ENCODE peak calls at places on chromosomes 7 and 10, in nine cellular contexts. R is hepatocyte, E is PC-3, X is SK-N-SH, H is GM23338, U is GM23248, N is neural progenitor cell, K is HCT116, O is MM.1S. I is an unnamed sample.

GRCh38 chr7:42964849-42965805 is 33.0 kb downstream of the MRPL32 start:
- DNase-seq in O (no peak), K (no peak), H (peak; percentile 5), X (no peak), U (peak; percentile 66), R (no peak), E (no peak), N (no peak), I (no peak)

GRCh38 chr10:98534046-98534445 is 87.3 kb upstream of the HPS1 start:
- DNase-seq in R (no peak), U (peak; percentile 60), X (no peak), H (no peak), K (no peak), N (no peak), E (peak; percentile 19), O (no peak), I (no peak)

GRCh38 chr10:33494694-33495093 is 160.2 kb upstream of the NRP1 start:
- DNase-seq in U (no peak), R (no peak), K (no peak), H (no peak), X (no peak), N (no peak), O (no peak), E (no peak), I (no peak)

GRCh38 chr10:77251297-77252013 is 386.2 kb downstream of the KCNMA1 start:
- DNase-seq in K (peak; percentile 13), H (peak; percentile 76), X (peak; percentile 58), R (peak; percentile 64), U (peak; percentile 58), E (peak; percentile 92), O (peak; percentile 52), N (peak; percentile 73), I (peak; percentile 1)

GRCh38 chr7:12066561-12066960 is 144.5 kb upstream of the TMEM106B start:
- DNase-seq in O (no peak), K (peak; percentile 85), U (peak; percentile 6), E (peak; percentile 92), N (no peak), H (peak; percentile 1), X (no peak), R (peak; percentile 28), I (no peak)

GRCh38 chr7:3978839-3979238 is 677.8 kb downstream of the SDK1 start:
- DNase-seq in E (no peak), U (no peak), H (no peak), N (no peak), K (no peak), X (no peak), O (no peak), R (no peak), I (no peak)

GRCh38 chr10:8596929-8597472 is 542.5 kb downstream of the GATA3 start:
- DNase-seq in O (no peak), H (no peak), X (no peak), N (no peak), K (no peak), R (no peak), U (no peak), E (peak; percentile 46), I (no peak)

GRCh38 chr10:94098916-94099315 is 105.2 kb downstream of the PLCE1 start:
- DNase-seq in H (no peak), E (no peak), N (no peak), U (no peak), O (no peak), X (no peak), R (no peak), K (no peak), I (no peak)

GRCh38 chr7:126578338-126578737 is 674.4 kb downstream of the GRM8 start:
- DNase-seq in U (no peak), R (no peak), E (no peak), X (no peak), N (peak; percentile 26), K (no peak), H (no peak), O (peak; percentile 44), I (no peak)

GRCh38 chr10:72697711-72698110 is 5.8 kb downstream of the MCU start:
- DNase-seq in H (no peak), U (peak; percentile 66), R (peak; percentile 10), E (no peak), K (no peak), N (no peak), O (no peak), X (no peak), I (no peak)

GRCh38 chr7:5557920-5558401 is 134.3 kb upstream of the TNRC18 start:
- DNase-seq in N (no peak), U (peak; percentile 76), R (peak; percentile 44), H (no peak), K (no peak), E (no peak), X (peak; percentile 43), O (peak; percentile 19), I (peak; percentile 57)

GRCh38 chr7:519429-519973 is at the start of gene PDGFA:
- DNase-seq in K (no peak), U (peak; percentile 67), O (no peak), N (peak; percentile 79), R (peak; percentile 85), X (peak; percentile 83), E (peak; percentile 51), H (no peak), I (no peak)

GRCh38 chr7:36153571-36154097 is 580 bp downstream of the EEPD1 start:
- DNase-seq in O (no peak), H (peak; percentile 41), U (peak; percentile 33), N (no peak), R (no peak), X (no peak), E (peak; percentile 15), K (no peak), I (no peak)
- H3K27ac ChIP-seq in O (no peak overlapping the region), H (no peak overlapping the region), U (peak overlapping the region; percentile 21), N (no peak overlapping the region), R (peak overlapping the region; percentile 77), X (peak overlapping the region; percentile 73), E (peak overlapping the region; percentile 43), K (peak overlapping the region; percentile 54), I (no peak overlapping the region)

DNA sequence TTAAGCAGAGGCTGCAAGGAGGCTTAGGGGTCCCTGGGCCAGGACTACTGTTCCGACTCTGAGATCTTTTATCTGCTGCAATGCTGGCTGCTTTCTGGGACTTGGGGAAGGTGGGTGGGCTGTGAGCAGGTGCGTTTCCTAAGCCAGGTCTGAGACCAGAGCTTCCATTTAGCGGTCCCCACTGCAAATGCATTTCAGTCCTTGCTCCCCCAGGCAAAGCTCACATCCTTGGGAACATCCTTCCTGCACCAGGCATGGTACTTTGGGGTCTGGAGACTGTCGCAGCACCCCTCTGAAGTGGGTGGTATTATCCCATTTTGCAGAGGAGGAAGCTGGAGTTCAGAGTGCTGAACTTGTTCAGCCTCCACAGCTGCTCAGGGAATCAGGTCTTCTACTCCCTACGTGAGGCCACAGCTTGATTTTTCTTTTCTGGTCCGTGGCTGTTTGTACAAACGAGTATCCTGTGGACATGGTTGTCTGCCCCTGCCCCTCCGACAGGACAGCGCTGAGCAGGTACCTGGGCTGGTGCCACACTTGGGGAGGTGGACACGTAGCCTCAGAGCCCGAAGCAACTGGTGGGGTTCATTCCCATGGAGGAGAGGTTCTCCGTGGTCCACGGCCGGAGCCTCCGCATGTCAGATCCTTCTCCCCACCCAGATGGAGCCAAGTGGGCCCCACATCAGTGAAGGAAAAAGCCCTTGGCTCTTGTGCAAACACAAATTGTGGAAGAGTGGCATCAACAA is 20.0 kb downstream of the ZMIZ1 start:
- DNase-seq in E (no peak), R (no peak), O (no peak), U (no peak), X (no peak), N (no peak), K (no peak), H (no peak), I (no peak)
- H3K4me1 ChIP-seq in E (peaks cover 9% of the 10 kb centered on the region), R (peaks cover 31% of the 10 kb centered on the region), O (peaks cover 8% of the 10 kb centered on the region), U (peaks cover 26% of the 10 kb centered on the region), X (peaks cover 16% of the 10 kb centered on the region), N (peaks cover 12% of the 10 kb centered on the region), K (peaks cover 15% of the 10 kb centered on the region), H (peaks cover 17% of the 10 kb centered on the region), I (peaks cover 98% of the 10 kb centered on the region)

GRCh38 chr7:113299748-113300147 is 181.4 kb upstream of the SMIM30 start:
- DNase-seq in K (no peak), U (no peak), X (no peak), O (no peak), H (no peak), N (no peak), E (no peak), R (no peak), I (no peak)

GRCh38 chr7:113298501-113298900 is 180.1 kb upstream of the SMIM30 start:
- DNase-seq in O (no peak), E (no peak), U (no peak), N (no peak), R (no peak), X (no peak), H (no peak), K (no peak), I (no peak)

GRCh38 chr7:113301983-113302382 is 183.6 kb upstream of the SMIM30 start:
- DNase-seq in H (no peak), E (no peak), K (no peak), O (no peak), X (no peak), N (no peak), R (no peak), U (no peak), I (no peak)

GRCh38 chr7:113304104-113304503 is 185.8 kb upstream of the SMIM30 start:
- DNase-seq in E (no peak), N (no peak), O (no peak), K (no peak), R (no peak), X (no peak), U (no peak), H (no peak), I (no peak)

DNA sequence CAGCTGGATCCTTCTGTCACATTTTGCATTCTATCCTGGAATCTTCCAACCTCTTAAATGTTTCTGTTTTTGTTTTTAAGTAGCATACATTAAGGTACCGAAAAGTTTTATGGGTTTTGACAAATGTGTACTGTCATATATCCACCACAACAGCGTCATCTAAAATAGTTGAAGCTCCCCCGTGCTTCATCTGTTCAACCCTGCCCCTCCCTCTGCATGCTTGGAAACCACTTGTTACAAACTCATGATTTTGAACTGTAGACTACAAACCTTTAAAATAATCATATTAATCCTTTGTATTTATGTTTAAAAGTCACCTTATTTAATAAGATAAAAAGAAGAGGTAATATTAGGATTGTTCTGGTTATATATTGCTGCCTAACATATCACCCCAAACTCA is 182.8 kb upstream of the SMIM30 start:
- DNase-seq in H (no peak), O (no peak), X (no peak), E (no peak), K (no peak), U (no peak), R (no peak), N (no peak), I (no peak)
- TF ChIP-seq EZH2phosphoT487 in H (no peak), O (no peak), X (no peak), E (no peak), K (no peak), U (no peak), R (no peak), N (no peak), I (no peak)

GRCh38 chr7:33130184-33130583 is 820 bp downstream of the BBS9 start:
- DNase-seq in U (peak; percentile 49), H (peak; percentile 18), E (no peak), R (no peak), K (no peak), O (no peak), N (peak; percentile 29), X (peak; percentile 47), I (no peak)
- H3K27ac ChIP-seq in U (peak overlapping the region; percentile 65), H (no peak overlapping the region), E (no peak overlapping the region), R (no peak overlapping the region), K (no peak overlapping the region), O (no peak overlapping the region), N (no peak overlapping the region), X (peak overlapping the region; percentile 93), I (no peak overlapping the region)

GRCh38 chr7:86846494-86847190 is 202.9 kb downstream of the GRM3 start:
- DNase-seq in O (no peak), E (peak; percentile 92), X (no peak), H (no peak), N (no peak), K (no peak), U (no peak), R (peak; percentile 76), I (no peak)
- H3K4me1 ChIP-seq in O (no peaks in the 10 kb centered on the region), E (peaks cover 32% of the 10 kb centered on the region), X (no peaks in the 10 kb centered on the region), H (peaks cover 2% of the 10 kb centered on the region), N (no peaks in the 10 kb centered on the region), K (no peaks in the 10 kb centered on the region), U (no peaks in the 10 kb centered on the region), R (peaks cover 11% of the 10 kb centered on the region), I (no peaks in the 10 kb centered on the region)